ENCODE peak calls at places on chromosomes 7 and 10, in six cellular contexts. I is K562, Y is A549, H is endothelial cell of umbilical vein, T is HepG2, U is GM12878. R is an unnamed sample.

GRCh38 chr10:88186335-88186734 is 322.9 kb downstream of the PTEN start:
- DNase-seq in Y (no peak), I (no peak), U (no peak), T (no peak), H (no peak), R (no peak)

GRCh38 chr7:151012921-151013347 is 11.4 kb downstream of the ATG9B start:
- DNase-seq in I (peak), Y (peak), H (no peak), U (no peak), T (peak), R (peak)

GRCh38 chr7:45080265-45080957 is 8.4 kb downstream of the NACAD start:
- DNase-seq in H (no peak), Y (no peak), T (no peak), I (no peak), U (no peak), R (peak)

GRCh38 chr7:5659584-5659983 is 121.9 kb downstream of the RNF216 start:
- DNase-seq in H (no peak), Y (no peak), I (no peak), U (no peak), T (no peak), R (no peak)

GRCh38 chr10:76558996-76559888 is 1078.4 kb downstream of the KCNMA1 start:
- DNase-seq in T (no peak), H (no peak), Y (no peak), I (no peak), U (no peak), R (no peak)

GRCh38 chr7:5594616-5595544 is 171.2 kb upstream of the TNRC18 start:
- DNase-seq in Y (no peak), U (no peak), H (peak), I (no peak), T (no peak), R (peak)

GRCh38 chr10:107616031-107616430 is 451.5 kb upstream of the SORCS1 start:
- DNase-seq in U (no peak), H (no peak), Y (no peak), I (no peak), T (no peak), R (no peak)

GRCh38 chr10:11091517-11092102 is 73.9 kb downstream of the CELF2 start:
- DNase-seq in H (no peak), Y (no peak), T (no peak), U (no peak), I (no peak), R (no peak)

GRCh38 chr7:66250711-66251110 is 45.6 kb downstream of the TPST1 start:
- DNase-seq in H (peak), Y (peak), T (peak), U (no peak), I (no peak), R (peak)

GRCh38 chr7:87058739-87059524 is 522 bp downstream of the ELAPOR2 start:
- DNase-seq in H (peak), I (peak), T (no peak), Y (peak), U (no peak), R (peak)

GRCh38 chr7:1511829-1512422 is 7.7 kb upstream of the INTS1 start:
- DNase-seq in I (no peak), T (no peak), Y (no peak), H (no peak), U (no peak), R (no peak)

GRCh38 chr7:82511542-82511941 is 68.0 kb upstream of the CACNA2D1 start:
- DNase-seq in U (no peak), I (no peak), Y (no peak), H (no peak), T (no peak), R (no peak)

GRCh38 chr10:6915307-6915706 is 335.2 kb upstream of the PRKCQ start:
- DNase-seq in T (no peak), Y (no peak), U (no peak), I (no peak), H (no peak), R (no peak)

GRCh38 chr10:51251110-51251509 is 176.8 kb downstream of the PRKG1 start:
- DNase-seq in U (no peak), T (no peak), Y (no peak), H (peak), I (no peak), R (no peak)

GRCh38 chr10:91251430-91252056 is 31.1 kb downstream of the PCGF5 start:
- DNase-seq in T (peak), I (peak), Y (peak), H (peak), U (peak), R (peak)

GRCh38 chr7:78388982-78389381 is 590.4 kb downstream of the PHTF2 start:
- DNase-seq in U (no peak), Y (no peak), T (no peak), I (no peak), H (no peak), R (no peak)

GRCh38 chr7:106278695-106279094 is 6.1 kb downstream of the NAMPT start:
- DNase-seq in T (no peak), Y (no peak), H (no peak), I (no peak), U (no peak), R (no peak)
- H3K4me3 ChIP-seq in T (no peak), Y (no peak), H (no peak), I (no peak), U (no peak), R (no peak)

DNA sequence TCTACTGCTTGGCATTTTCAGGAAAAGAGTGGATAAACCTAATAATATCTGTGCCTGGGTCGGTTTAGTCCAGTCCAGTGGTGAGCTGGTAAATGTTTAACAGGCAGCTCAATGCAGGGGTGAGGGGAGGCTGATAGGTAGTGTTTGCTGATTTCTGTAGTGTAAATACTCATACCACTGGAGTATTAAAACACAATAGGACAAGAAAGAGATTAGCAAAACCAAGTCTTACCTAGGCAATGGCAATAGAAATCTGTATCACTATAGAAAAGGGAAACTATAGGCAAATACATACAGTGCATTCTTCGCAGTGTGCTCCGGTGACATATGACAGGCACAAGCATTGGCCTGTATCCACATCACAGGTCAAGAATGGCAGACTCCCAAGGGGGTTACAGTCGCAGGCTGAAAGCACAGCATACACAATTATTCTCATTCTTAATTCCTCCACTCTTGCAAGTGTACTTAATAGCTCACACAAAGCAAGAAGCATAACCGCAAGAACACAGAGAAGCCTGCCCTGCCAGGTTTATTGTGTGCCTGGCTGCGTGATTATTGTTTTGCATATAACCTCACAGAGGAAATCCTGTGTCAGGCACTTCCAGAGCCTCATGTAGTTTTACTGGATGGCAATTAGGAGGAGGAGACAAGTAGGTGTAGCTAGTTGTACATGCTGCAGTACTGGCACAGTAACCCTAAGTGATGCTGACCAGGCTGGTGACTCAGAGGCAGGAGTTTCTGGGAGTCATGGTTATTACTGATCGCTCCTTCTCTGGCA is 35.0 kb downstream of the LAMB4 start:
- DNase-seq in I (no peak), T (peak), H (peak), U (no peak), Y (peak), R (no peak)
- TF ChIP-seq MYC in I (no peak), T (no peak), H (no peak), U (no peak), Y (no peak), R (no peak)

DNA sequence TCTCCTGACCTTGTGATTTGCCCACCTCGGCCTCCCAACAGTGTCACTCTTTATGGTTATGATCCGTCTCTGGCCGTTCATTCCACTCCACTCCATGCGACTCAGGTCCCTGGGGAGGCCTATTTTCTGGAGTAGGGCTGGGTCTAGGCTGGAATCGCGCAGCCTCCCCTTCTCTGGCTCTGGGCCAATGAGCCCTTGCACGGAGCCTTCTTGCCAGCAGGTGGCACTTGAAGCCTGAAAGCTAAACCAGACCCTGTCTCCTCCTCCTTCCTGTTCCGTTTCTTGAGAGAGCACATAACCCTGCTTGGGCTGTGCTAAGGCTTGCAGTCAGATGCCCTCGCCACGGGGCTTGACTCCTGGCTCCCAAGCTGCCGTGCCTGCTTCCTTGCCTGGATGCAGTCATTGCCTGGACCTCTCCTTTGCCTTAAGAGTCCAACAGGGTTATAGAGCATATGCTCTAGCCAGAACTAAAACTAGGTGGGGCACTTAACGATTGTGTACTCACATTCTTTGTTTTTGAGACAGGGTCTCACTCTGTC is 9.6 kb upstream of the DNAJB12 start:
- DNase-seq in T (peak), Y (peak), I (peak), U (peak), H (peak), R (peak)
- H3K4me3 ChIP-seq in T (no peak), Y (peak), I (no peak), U (no peak), H (no peak), R (no peak)

GRCh38 chr10:118501637-118502440 is 93.6 kb downstream of the PRLHR start:
- DNase-seq in Y (peak), I (no peak), U (no peak), T (no peak), H (no peak), R (peak)
- TF ChIP-seq MYC in Y (no peak), I (no peak), U (no peak), T (no peak), H (no peak), R (peak)

GRCh38 chr7:154998481-154998880 is 4.4 kb downstream of the PAXIP1 start:
- DNase-seq in U (no peak), H (no peak), I (no peak), T (no peak), Y (no peak), R (no peak)

GRCh38 chr7:155002411-155003214 is at the start of gene PAXIP1:
- DNase-seq in I (peak), H (peak), T (peak), Y (peak), U (no peak), R (peak)

GRCh38 chr7:155001756-155002410 is 1.0 kb downstream of the PAXIP1 start:
- DNase-seq in H (peak), U (no peak), I (peak), T (no peak), Y (peak), R (peak)

GRCh38 chr7:155003215-155003999 is 483 bp upstream of the PAXIP1 start:
- DNase-seq in Y (peak), H (peak), I (peak), T (peak), U (no peak), R (peak)

GRCh38 chr7:155000795-155001194 is 2.1 kb downstream of the PAXIP1 start:
- DNase-seq in U (no peak), I (no peak), T (no peak), Y (no peak), H (no peak), R (peak)
- H3K4me3 ChIP-seq in U (peak), I (no peak), T (no peak), Y (no peak), H (no peak), R (peak)

GRCh38 chr10:14779053-14779649 is 4.5 kb upstream of the FAM107B start:
- DNase-seq in T (no peak), I (no peak), H (no peak), U (no peak), Y (peak), R (no peak)

GRCh38 chr10:14782691-14783363 is 8.1 kb upstream of the FAM107B start:
- DNase-seq in U (no peak), T (peak), Y (peak), I (no peak), H (peak), R (no peak)

GRCh38 chr10:14781763-14782162 is 7.1 kb upstream of the FAM107B start:
- DNase-seq in I (no peak), T (no peak), Y (no peak), H (peak), U (no peak), R (no peak)

GRCh38 chr10:14787938-14788337 is 13.2 kb upstream of the FAM107B start:
- DNase-seq in H (no peak), I (no peak), U (no peak), T (no peak), Y (no peak), R (no peak)

GRCh38 chr10:14784459-14785055 is 9.9 kb upstream of the FAM107B start:
- DNase-seq in H (no peak), U (no peak), I (no peak), T (no peak), Y (no peak), R (no peak)
- TF ChIP-seq MYC in H (no peak), U (no peak), I (no peak), T (no peak), Y (no peak), R (no peak)

DNA sequence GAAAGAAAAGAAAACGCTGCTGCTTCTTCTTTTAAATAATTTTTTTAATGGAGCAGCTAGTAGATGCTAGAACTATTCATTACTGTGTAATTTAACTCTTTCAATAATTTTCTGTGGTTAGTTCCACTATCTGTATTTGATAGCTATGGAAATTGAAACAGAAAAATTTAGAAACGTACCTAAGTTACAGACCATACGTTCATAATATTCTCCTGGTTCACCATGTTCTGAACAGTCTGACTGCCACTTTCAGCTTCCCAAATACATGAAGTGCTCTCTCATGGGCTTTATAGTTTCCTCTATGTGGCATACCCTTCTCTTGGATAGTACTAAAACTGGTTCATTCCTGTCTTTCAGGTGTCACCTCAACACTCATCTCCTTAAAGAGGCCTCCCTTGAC is 508.0 kb downstream of the MDFIC start:
- DNase-seq in U (no peak), H (no peak), I (no peak), T (no peak), Y (no peak), R (no peak)
- H3K4me3 ChIP-seq in U (no peak), H (no peak), I (no peak), T (no peak), Y (no peak), R (no peak)

DNA sequence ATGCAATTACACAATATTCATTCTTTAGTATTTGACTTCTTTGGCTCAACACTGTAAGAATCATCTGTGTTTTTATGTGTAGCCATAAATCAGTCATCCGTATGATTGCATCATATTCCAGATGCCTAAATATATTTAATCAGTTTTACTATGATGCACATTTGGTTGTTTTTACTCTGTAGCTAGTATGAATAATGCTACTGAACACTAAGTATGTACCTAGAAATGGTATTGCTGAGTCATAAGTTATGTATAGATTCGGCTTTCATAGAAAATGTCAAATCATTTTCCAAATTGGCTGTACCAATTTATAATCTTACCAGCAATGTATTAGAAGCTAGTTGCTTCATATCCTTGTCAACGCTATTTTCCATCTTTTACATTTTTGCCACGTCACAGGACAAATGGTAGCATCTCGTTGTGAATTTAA is 197.3 kb upstream of the PLXNA4 start:
- DNase-seq in H (no peak), Y (no peak), T (no peak), U (no peak), I (no peak), R (no peak)
- TF ChIP-seq MYC in H (no peak), Y (no peak), T (no peak), U (no peak), I (no peak), R (no peak)

GRCh38 chr7:22695476-22696132 is 31.4 kb upstream of the IL6 start:
- DNase-seq in U (no peak), T (no peak), H (no peak), I (no peak), Y (no peak), R (no peak)

GRCh38 chr7:22698762-22699161 is 28.2 kb upstream of the IL6 start:
- DNase-seq in Y (no peak), I (no peak), U (no peak), H (no peak), T (no peak), R (no peak)

GRCh38 chr7:22696672-22697071 is 30.3 kb upstream of the IL6 start:
- DNase-seq in H (peak), I (peak), U (no peak), Y (no peak), T (no peak), R (no peak)

GRCh38 chr7:22697897-22698645 is 28.9 kb upstream of the IL6 start:
- DNase-seq in U (peak), Y (no peak), I (no peak), T (no peak), H (peak), R (no peak)

GRCh38 chr7:22697322-22697859 is 29.6 kb upstream of the IL6 start:
- DNase-seq in U (no peak), I (no peak), Y (no peak), H (no peak), T (no peak), R (no peak)
- H3K4me3 ChIP-seq in U (no peak), I (no peak), Y (no peak), H (no peak), T (no peak), R (no peak)

GRCh38 chr10:28862218-28862617 is 184.9 kb downstream of the BAMBI start:
- DNase-seq in T (no peak), U (no peak), I (no peak), H (no peak), Y (no peak), R (no peak)

GRCh38 chr10:28858641-28859040 is 181.3 kb downstream of the BAMBI start:
- DNase-seq in I (no peak), U (no peak), T (no peak), Y (no peak), H (no peak), R (no peak)

GRCh38 chr10:28857164-28857563 is 179.8 kb downstream of the BAMBI start:
- DNase-seq in I (no peak), Y (no peak), U (no peak), T (no peak), H (no peak), R (no peak)

GRCh38 chr10:28859791-28860190 is 182.5 kb downstream of the BAMBI start:
- DNase-seq in Y (no peak), H (no peak), T (no peak), I (no peak), U (no peak), R (no peak)
- TF ChIP-seq MYC in Y (no peak), H (no peak), T (no peak), I (no peak), U (no peak), R (no peak)